ENCODE peak calls at places on chromosomes 5 and 9, in four cellular contexts. G, Z, S and J are unnamed samples.

GRCh38 chr5:88833371-88834107 is 49.4 kb downstream of the MEF2C start:
- DNase-seq in G (no peak), Z (peak), S (peak), J (peak)

GRCh38 chr9:111431684-111432083 is 52.5 kb downstream of the ECPAS start:
- DNase-seq in G (no peak), Z (no peak), S (no peak), J (no peak)

GRCh38 chr5:63228154-63228553 is 649.5 kb downstream of the LRRC70 start:
- DNase-seq in G (no peak), Z (no peak), S (no peak), J (no peak)

GRCh38 chr9:37104183-37104889 is 16.0 kb upstream of the ZCCHC7 start:
- DNase-seq in G (no peak), Z (no peak), S (no peak), J (no peak)

GRCh38 chr9:90547896-90548295 is 94.7 kb downstream of the DIRAS2 start:
- DNase-seq in G (no peak), Z (no peak), S (no peak), J (no peak)

GRCh38 chr5:34627794-34628193 is 28.3 kb upstream of the RAI14 start:
- DNase-seq in G (no peak), Z (peak), S (no peak), J (no peak)

GRCh38 chr9:136312436-136312835 is 8.5 kb upstream of the CCDC187 start:
- DNase-seq in G (no peak), Z (peak), S (no peak), J (no peak)

GRCh38 chr5:84242286-84242685 is 142.4 kb downstream of the EDIL3 start:
- DNase-seq in G (no peak), Z (no peak), S (no peak), J (no peak)

GRCh38 chr5:134249469-134250379 is 23.9 kb upstream of the PPP2CA start:
- DNase-seq in G (peak), Z (no peak), S (peak), J (peak)

GRCh38 chr5:179865471-179866240 is 7.0 kb upstream of the MRNIP start:
- DNase-seq in G (no peak), Z (no peak), S (no peak), J (peak)

GRCh38 chr9:121945849-121946248 is 147.3 kb downstream of the TTLL11 start:
- DNase-seq in G (no peak), Z (no peak), S (no peak), J (no peak)

GRCh38 chr9:120931278-120932085 is 4.9 kb upstream of the TRAF1 start:
- DNase-seq in G (no peak), Z (peak), S (peak), J (no peak)

GRCh38 chr9:6630502-6631206 is 14.9 kb downstream of the GLDC start:
- DNase-seq in G (no peak), Z (no peak), S (no peak), J (no peak)

GRCh38 chr9:100865111-100865510 is 163.4 kb upstream of the PLPPR1 start:
- DNase-seq in G (no peak), Z (no peak), S (no peak), J (no peak)

GRCh38 chr5:16593013-16593412 is 23.8 kb downstream of the RETREG1 start:
- DNase-seq in G (no peak), Z (no peak), S (peak), J (no peak)

GRCh38 chr5:164203581-164204225 is 698.3 kb downstream of the MAT2B start:
- DNase-seq in G (no peak), Z (peak), S (no peak), J (no peak)

GRCh38 chr5:148904440-148904839 is 78.0 kb downstream of the ADRB2 start:
- DNase-seq in G (peak), Z (no peak), S (peak), J (peak)

GRCh38 chr9:134778841-134779411 is 101.7 kb upstream of the FCN2 start:
- DNase-seq in G (peak), Z (peak), S (peak), J (peak)

GRCh38 chr5:53677632-53678031 is 117.2 kb downstream of the NDUFS4 start:
- DNase-seq in G (no peak), Z (no peak), S (no peak), J (no peak)

GRCh38 chr5:83428126-83428525 is 43.4 kb upstream of the VCAN start:
- DNase-seq in G (no peak), Z (no peak), S (no peak), J (no peak)

GRCh38 chr9:93533863-93534262 is 42.5 kb upstream of the PHF2 start:
- DNase-seq in G (no peak), Z (no peak), S (no peak), J (no peak)

GRCh38 chr5:127068771-127069330 is 4.5 kb downstream of the C5orf63 start:
- DNase-seq in G (no peak), Z (peak), S (peak), J (no peak)

GRCh38 chr5:7705261-7705660 is 145.7 kb downstream of the CFAP90 start:
- DNase-seq in G (no peak), Z (no peak), S (no peak), J (no peak)

GRCh38 chr5:177440990-177441780 is 5.4 kb upstream of the PRR7 start:
- DNase-seq in G (no peak), Z (no peak), S (no peak), J (no peak)

GRCh38 chr5:136014049-136014516 is 14.7 kb upstream of the TGFBI start:
- DNase-seq in G (no peak), Z (no peak), S (no peak), J (peak)

GRCh38 chr9:75169623-75170022 is 81.3 kb downstream of the OSTF1 start:
- DNase-seq in G (no peak), Z (peak), S (no peak), J (no peak)

GRCh38 chr9:96061293-96061987 is 185.9 kb downstream of the ERCC6L2 start:
- DNase-seq in G (no peak), Z (peak), S (no peak), J (no peak)

GRCh38 chr5:9774472-9775079 is 144.4 kb upstream of the TAS2R1 start:
- DNase-seq in G (no peak), Z (no peak), S (no peak), J (no peak)
- TF ChIP-seq CTCF in G (no peak), Z (no peak), S (peak), J (no peak)

GRCh38 chr5:172833691-172834569 is at the start of gene ERGIC1:
- DNase-seq in G (peak), Z (peak), S (peak), J (peak)
- TF ChIP-seq POLR2A in G (peak), Z (peak), S (peak), J (peak)

GRCh38 chr5:139745800-139746690 is 49.6 kb upstream of the PSD2 start:
- DNase-seq in G (no peak), Z (peak), S (peak), J (peak)

GRCh38 chr5:139745121-139745799 is 50.3 kb upstream of the PSD2 start:
- DNase-seq in G (no peak), Z (no peak), S (peak), J (peak)

GRCh38 chr5:139748505-139748826 is 47.1 kb upstream of the PSD2 start:
- DNase-seq in G (no peak), Z (no peak), S (no peak), J (no peak)

GRCh38 chr5:139747583-139748504 is 47.8 kb upstream of the PSD2 start:
- DNase-seq in G (peak), Z (peak), S (peak), J (peak)

DNA sequence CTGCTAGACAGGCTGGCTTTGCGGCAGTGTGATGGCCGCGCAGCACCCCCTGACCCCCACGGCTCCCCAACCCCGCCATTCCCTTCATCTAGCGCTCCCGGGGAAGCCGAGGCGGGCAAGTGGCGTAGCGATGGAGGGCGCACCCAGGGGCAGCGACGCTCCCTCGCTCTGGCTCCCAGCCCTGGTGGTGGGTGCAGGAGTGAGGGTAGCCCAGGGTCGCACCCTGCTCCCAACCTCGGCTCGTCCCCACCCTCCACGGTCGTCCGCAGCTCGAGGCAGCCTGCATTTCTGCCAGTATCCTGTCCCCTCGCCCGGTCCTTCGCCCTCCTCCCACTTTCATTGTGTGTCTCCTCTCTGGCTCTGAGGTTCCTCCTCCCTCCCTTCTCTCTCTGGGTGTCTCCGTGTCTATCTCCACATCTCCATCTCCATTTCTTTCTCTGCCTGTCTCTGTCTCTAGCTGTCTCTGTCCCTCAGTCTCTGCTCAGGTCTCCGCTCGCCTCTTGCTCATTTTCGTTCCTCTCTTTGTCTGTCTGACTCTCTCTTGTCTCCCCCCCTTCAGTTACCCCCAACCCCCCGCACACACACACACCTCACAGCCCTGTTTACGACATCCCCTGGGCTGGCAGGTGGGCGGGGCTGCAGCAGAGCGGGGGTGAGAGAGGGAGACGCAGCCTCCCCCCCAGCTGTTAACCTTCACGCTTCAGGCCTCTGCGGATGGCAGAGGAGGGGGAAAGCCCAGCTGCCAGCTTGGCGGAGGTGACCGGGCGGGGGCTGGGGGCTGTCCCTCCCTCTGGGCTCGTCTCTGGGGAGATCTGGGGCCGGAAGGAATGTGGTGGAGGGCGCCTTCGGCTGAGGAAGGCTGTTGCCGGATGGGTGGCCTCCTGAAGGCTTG is 48.7 kb upstream of the PSD2 start:
- DNase-seq in G (no peak), Z (no peak), S (peak), J (peak)
- TF ChIP-seq CTCF in G (no peak), Z (no peak), S (no peak), J (no peak)

DNA sequence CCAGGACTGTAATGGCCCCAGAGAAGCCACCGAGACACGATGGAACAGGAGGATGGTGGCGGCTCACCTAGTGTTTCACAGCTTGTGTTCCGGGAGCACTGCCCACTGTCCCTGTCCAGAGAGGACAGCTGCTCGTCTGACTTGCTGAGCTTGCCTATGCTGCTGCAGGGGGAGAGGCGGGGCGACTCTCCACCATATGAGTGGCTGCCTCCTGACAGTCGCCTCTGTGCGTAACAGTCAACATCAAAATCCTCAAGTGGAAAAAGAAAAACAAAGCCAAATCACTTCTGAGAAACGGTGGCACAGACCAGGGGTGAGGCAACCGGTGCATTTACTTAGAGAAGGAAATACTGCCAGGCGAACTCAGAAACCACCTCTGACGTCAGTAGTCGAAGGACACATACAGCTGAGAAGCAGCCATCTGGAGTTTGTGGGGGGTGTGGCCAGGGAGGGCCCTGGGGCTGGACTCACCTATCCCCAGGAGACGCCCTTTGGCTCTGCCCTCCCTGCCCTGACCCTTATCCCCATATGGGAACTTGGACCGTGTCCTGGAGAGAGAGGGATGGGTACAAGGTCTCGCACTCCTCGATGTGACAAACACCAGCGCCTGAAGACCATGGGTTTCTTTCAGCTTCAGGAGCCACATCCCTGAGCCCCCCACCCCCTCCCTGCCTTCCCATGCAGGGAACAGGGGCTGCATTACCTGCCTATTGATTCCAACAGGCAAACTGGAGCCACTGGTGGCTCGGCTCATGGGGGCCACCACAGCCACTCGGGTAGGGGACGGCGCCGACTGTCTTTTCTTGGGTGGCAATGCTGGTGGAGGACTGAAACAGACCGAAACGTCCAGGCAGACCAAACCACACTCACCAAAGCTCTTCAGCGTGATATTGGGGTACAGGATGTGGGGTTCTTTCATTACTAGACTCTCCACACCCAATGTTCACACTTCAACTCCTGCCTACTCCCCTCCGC is 82.8 kb downstream of the PRRT1B start:
- DNase-seq in G (peak), Z (no peak), S (peak), J (no peak)
- TF ChIP-seq POLR2A in G (peak), Z (no peak), S (no peak), J (peak)

GRCh38 chr9:126599047-126599650 is 14.6 kb upstream of the LMX1B start:
- DNase-seq in G (no peak), Z (no peak), S (no peak), J (no peak)
- TF ChIP-seq CTCF in G (no peak), Z (no peak), S (no peak), J (no peak)